ENCODE peak calls at places on chromosomes 16 and 17, in seven cellular contexts. One of them, this sample, is unnamed.

GRCh38 chr16:53714080-53715050 is 10.4 kb downstream of the FTO start:
- DNase-seq in tibial nerve: no peak
- DNase-seq in endodermal cell: no peak
- DNase-seq in ovary: no peak
- DNase-seq in breast epithelium: no peak
- DNase-seq in neuronal stem cell: no peak
- DNase-seq in left ventricle myocardium inferior: no peak
- DNase-seq in this sample: no peak

GRCh38 chr17:29709861-29710849 is 87.4 kb upstream of the CORO6 start:
- DNase-seq in tibial nerve: no peak
- DNase-seq in endodermal cell: no peak
- DNase-seq in ovary: no peak
- DNase-seq in breast epithelium: no peak
- DNase-seq in neuronal stem cell: no peak
- DNase-seq in left ventricle myocardium inferior: no peak
- DNase-seq in this sample: no peak

GRCh38 chr17:62854026-62854425 is 45.9 kb upstream of the MARCHF10 start:
- DNase-seq in tibial nerve: no peak
- DNase-seq in endodermal cell: no peak
- DNase-seq in ovary: no peak
- DNase-seq in breast epithelium: no peak
- DNase-seq in neuronal stem cell: no peak
- DNase-seq in left ventricle myocardium inferior: no peak
- DNase-seq in this sample: no peak

GRCh38 chr16:19980866-19981265 is 92.8 kb downstream of the GPR139 start:
- DNase-seq in tibial nerve: no peak
- DNase-seq in endodermal cell: peak; percentile 74
- DNase-seq in ovary: no peak
- DNase-seq in breast epithelium: no peak
- DNase-seq in neuronal stem cell: no peak
- DNase-seq in left ventricle myocardium inferior: no peak
- DNase-seq in this sample: no peak

GRCh38 chr17:43760254-43760852 is 1.8 kb upstream of the SOST start:
- DNase-seq in tibial nerve: peak; percentile 98
- DNase-seq in endodermal cell: peak; percentile 100
- DNase-seq in ovary: peak; percentile 93
- DNase-seq in breast epithelium: peak; percentile 93
- DNase-seq in neuronal stem cell: peak; percentile 93
- DNase-seq in left ventricle myocardium inferior: peak; percentile 92
- DNase-seq in this sample: peak; percentile 95

GRCh38 chr16:22348296-22348695 is 26.1 kb downstream of the CDR2 start:
- DNase-seq in tibial nerve: no peak
- DNase-seq in endodermal cell: no peak
- DNase-seq in ovary: no peak
- DNase-seq in breast epithelium: no peak
- DNase-seq in neuronal stem cell: no peak
- DNase-seq in left ventricle myocardium inferior: no peak
- DNase-seq in this sample: no peak

GRCh38 chr17:80468222-80468621 is 8.2 kb downstream of the NPTX1 start:
- DNase-seq in tibial nerve: no peak
- DNase-seq in endodermal cell: peak; percentile 92
- DNase-seq in ovary: no peak
- DNase-seq in breast epithelium: no peak
- DNase-seq in neuronal stem cell: no peak
- DNase-seq in left ventricle myocardium inferior: no peak
- DNase-seq in this sample: no peak

GRCh38 chr17:10785295-10785694 is 18.6 kb downstream of the TMEM238L start:
- DNase-seq in tibial nerve: no peak
- DNase-seq in endodermal cell: no peak
- DNase-seq in ovary: no peak
- DNase-seq in breast epithelium: no peak
- DNase-seq in neuronal stem cell: no peak
- DNase-seq in left ventricle myocardium inferior: no peak
- DNase-seq in this sample: no peak

GRCh38 chr17:68868708-68869107 is 86.5 kb downstream of the ABCA8 start:
- DNase-seq in tibial nerve: no peak
- DNase-seq in endodermal cell: no peak
- DNase-seq in ovary: no peak
- DNase-seq in breast epithelium: no peak
- DNase-seq in neuronal stem cell: no peak
- DNase-seq in left ventricle myocardium inferior: no peak
- DNase-seq in this sample: no peak

GRCh38 chr17:7354262-7354781 is 634 bp upstream of the TMEM95 start:
- DNase-seq in tibial nerve: no peak
- DNase-seq in endodermal cell: no peak
- DNase-seq in ovary: no peak
- DNase-seq in breast epithelium: no peak
- DNase-seq in neuronal stem cell: no peak
- DNase-seq in left ventricle myocardium inferior: no peak
- DNase-seq in this sample: no peak

GRCh38 chr17:281365-281999 is 71.1 kb downstream of the RPH3AL start:
- DNase-seq in tibial nerve: no peak
- DNase-seq in endodermal cell: no peak
- DNase-seq in ovary: peak; percentile 21
- DNase-seq in breast epithelium: peak; percentile 37
- DNase-seq in neuronal stem cell: no peak
- DNase-seq in left ventricle myocardium inferior: no peak
- DNase-seq in this sample: peak; percentile 5

GRCh38 chr16:58226790-58227189 is 28.9 kb upstream of the CSNK2A2 start:
- DNase-seq in tibial nerve: no peak
- DNase-seq in endodermal cell: no peak
- DNase-seq in ovary: no peak
- DNase-seq in breast epithelium: no peak
- DNase-seq in neuronal stem cell: no peak
- DNase-seq in left ventricle myocardium inferior: no peak
- DNase-seq in this sample: no peak

GRCh38 chr17:41511130-41511529 is 5.7 kb upstream of the KRT13 start:
- DNase-seq in tibial nerve: no peak
- DNase-seq in endodermal cell: peak; percentile 78
- DNase-seq in ovary: no peak
- DNase-seq in breast epithelium: no peak
- DNase-seq in neuronal stem cell: no peak
- DNase-seq in left ventricle myocardium inferior: no peak
- DNase-seq in this sample: no peak

GRCh38 chr17:41507315-41507880 is 2.0 kb upstream of the KRT13 start:
- DNase-seq in tibial nerve: no peak
- DNase-seq in endodermal cell: no peak
- DNase-seq in ovary: peak; percentile 50
- DNase-seq in breast epithelium: no peak
- DNase-seq in neuronal stem cell: no peak
- DNase-seq in left ventricle myocardium inferior: no peak
- DNase-seq in this sample: peak; percentile 21

GRCh38 chr17:41512789-41513547 is 5.7 kb downstream of the KRT15 start:
- DNase-seq in tibial nerve: no peak
- DNase-seq in endodermal cell: no peak
- DNase-seq in ovary: no peak
- DNase-seq in breast epithelium: no peak
- DNase-seq in neuronal stem cell: no peak
- DNase-seq in left ventricle myocardium inferior: no peak
- DNase-seq in this sample: no peak

GRCh38 chr17:41510251-41511065 is 5.0 kb upstream of the KRT13 start:
- DNase-seq in tibial nerve: no peak
- DNase-seq in endodermal cell: peak; percentile 82
- DNase-seq in ovary: no peak
- DNase-seq in breast epithelium: no peak
- DNase-seq in neuronal stem cell: no peak
- DNase-seq in left ventricle myocardium inferior: no peak
- DNase-seq in this sample: peak; percentile 2

DNA sequence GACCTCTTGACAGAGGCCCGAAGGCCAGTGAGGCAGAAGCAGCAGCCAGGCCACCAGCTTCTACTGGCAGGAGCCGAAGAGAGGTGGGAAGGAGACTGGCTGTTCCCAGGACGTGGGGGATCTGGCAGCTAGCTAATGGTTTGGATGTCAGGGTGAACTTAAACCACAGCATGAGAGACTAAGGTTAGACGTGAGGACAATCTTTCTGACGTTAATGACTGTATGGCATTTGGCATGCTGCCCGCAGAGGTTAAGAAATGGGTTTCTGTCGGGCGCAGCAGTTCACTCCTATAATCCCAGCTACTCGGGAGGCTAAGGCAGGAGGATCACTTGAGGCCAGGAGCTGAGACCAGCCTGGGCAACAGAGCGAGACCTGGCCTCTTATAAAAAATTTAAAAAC is 6.3 kb upstream of the KRT13 start:
- DNase-seq in tibial nerve: no peak
- DNase-seq in endodermal cell: no peak
- DNase-seq in ovary: no peak
- DNase-seq in breast epithelium: no peak
- DNase-seq in neuronal stem cell: no peak
- DNase-seq in left ventricle myocardium inferior: no peak
- DNase-seq in this sample: no peak
- H3K4me3 ChIP-seq in tibial nerve: no peak overlapping the region
- H3K4me3 ChIP-seq in endodermal cell: no peak overlapping the region
- H3K4me3 ChIP-seq in ovary: no peak overlapping the region
- H3K4me3 ChIP-seq in breast epithelium: no peak overlapping the region
- H3K4me3 ChIP-seq in neuronal stem cell: no peak overlapping the region
- H3K4me3 ChIP-seq in left ventricle myocardium inferior: no peak overlapping the region
- H3K4me3 ChIP-seq in this sample: no peak overlapping the region

GRCh38 chr16:2147378-2147777 is 1.0 kb upstream of the RAB26 start:
- DNase-seq in tibial nerve: no peak
- DNase-seq in endodermal cell: no peak
- DNase-seq in ovary: no peak
- DNase-seq in breast epithelium: no peak
- DNase-seq in neuronal stem cell: no peak
- DNase-seq in left ventricle myocardium inferior: no peak
- DNase-seq in this sample: no peak

GRCh38 chr16:2150418-2151187 is 2.2 kb downstream of the RAB26 start:
- DNase-seq in tibial nerve: no peak
- DNase-seq in endodermal cell: peak; percentile 90
- DNase-seq in ovary: no peak
- DNase-seq in breast epithelium: no peak
- DNase-seq in neuronal stem cell: no peak
- DNase-seq in left ventricle myocardium inferior: no peak
- DNase-seq in this sample: no peak

GRCh38 chr16:2149630-2150417 is 1.4 kb downstream of the RAB26 start:
- DNase-seq in tibial nerve: no peak
- DNase-seq in endodermal cell: peak; percentile 82
- DNase-seq in ovary: no peak
- DNase-seq in breast epithelium: no peak
- DNase-seq in neuronal stem cell: no peak
- DNase-seq in left ventricle myocardium inferior: no peak
- DNase-seq in this sample: peak; percentile 85

GRCh38 chr16:2147981-2148671 is at the start of gene RAB26:
- DNase-seq in tibial nerve: no peak
- DNase-seq in endodermal cell: peak; percentile 93
- DNase-seq in ovary: peak; percentile 81
- DNase-seq in breast epithelium: peak; percentile 94
- DNase-seq in neuronal stem cell: peak; percentile 70
- DNase-seq in left ventricle myocardium inferior: peak; percentile 83
- DNase-seq in this sample: peak; percentile 95

GRCh38 chr16:2148714-2149629 is 547 bp downstream of the RAB26 start:
- DNase-seq in tibial nerve: no peak
- DNase-seq in endodermal cell: peak; percentile 76
- DNase-seq in ovary: no peak
- DNase-seq in breast epithelium: no peak
- DNase-seq in neuronal stem cell: no peak
- DNase-seq in left ventricle myocardium inferior: no peak
- DNase-seq in this sample: peak; percentile 64
- H3K4me1 ChIP-seq in tibial nerve: peaks cover 55% of the 10 kb centered on the region
- H3K4me1 ChIP-seq in endodermal cell: peaks cover 23% of the 10 kb centered on the region
- H3K4me1 ChIP-seq in ovary: peaks cover 20% of the 10 kb centered on the region
- H3K4me1 ChIP-seq in breast epithelium: peaks cover 24% of the 10 kb centered on the region
- H3K4me1 ChIP-seq in neuronal stem cell: peaks cover 48% of the 10 kb centered on the region
- H3K4me1 ChIP-seq in left ventricle myocardium inferior: peaks cover 67% of the 10 kb centered on the region
- H3K4me1 ChIP-seq in this sample: peaks cover 23% of the 10 kb centered on the region

GRCh38 chr17:15265131-15265530 is at the start of gene PMP22:
- DNase-seq in tibial nerve: peak; percentile 68
- DNase-seq in endodermal cell: peak; percentile 58
- DNase-seq in ovary: no peak
- DNase-seq in breast epithelium: no peak
- DNase-seq in neuronal stem cell: no peak
- DNase-seq in left ventricle myocardium inferior: peak; percentile 46
- DNase-seq in this sample: peak; percentile 13
- H3K4me3 ChIP-seq in tibial nerve: peak within 1 kb of the TSS; percentile 65
- H3K4me3 ChIP-seq in endodermal cell: no peak within 1 kb of the TSS
- H3K4me3 ChIP-seq in ovary: peak within 1 kb of the TSS; percentile 12
- H3K4me3 ChIP-seq in breast epithelium: peak within 1 kb of the TSS; percentile 62
- H3K4me3 ChIP-seq in neuronal stem cell: no peak within 1 kb of the TSS
- H3K4me3 ChIP-seq in left ventricle myocardium inferior: peak within 1 kb of the TSS; percentile 90
- H3K4me3 ChIP-seq in this sample: peak within 1 kb of the TSS; percentile 1

DNA sequence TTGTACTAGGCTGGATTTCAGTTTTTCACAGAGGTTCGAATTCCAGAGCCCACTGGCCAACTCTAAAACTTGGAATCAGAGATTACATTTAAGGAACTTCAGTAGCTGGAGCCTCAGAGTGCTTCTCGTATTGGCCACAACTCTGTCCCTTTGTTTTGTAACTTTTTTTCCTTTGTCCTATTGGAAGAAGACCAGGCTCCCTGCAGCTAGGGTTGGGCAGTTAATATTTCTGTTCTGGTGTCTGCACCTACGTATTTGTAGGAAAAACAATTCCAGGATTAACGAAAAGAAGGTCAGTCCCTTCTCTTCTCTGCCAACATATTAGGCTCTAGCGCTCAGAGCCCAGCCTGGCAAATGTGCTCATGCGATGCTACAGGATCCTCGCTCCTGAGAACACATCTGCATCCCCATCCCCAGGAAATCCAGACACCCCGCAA is 1.9 kb downstream of the CDH11 start:
- DNase-seq in tibial nerve: peak; percentile 39
- DNase-seq in endodermal cell: peak; percentile 57
- DNase-seq in ovary: peak; percentile 63
- DNase-seq in breast epithelium: no peak
- DNase-seq in neuronal stem cell: peak; percentile 48
- DNase-seq in left ventricle myocardium inferior: no peak
- DNase-seq in this sample: no peak
- H3K4me1 ChIP-seq in tibial nerve: peaks cover 21% of the 10 kb centered on the region
- H3K4me1 ChIP-seq in endodermal cell: no peaks in the 10 kb centered on the region
- H3K4me1 ChIP-seq in ovary: peaks cover 3% of the 10 kb centered on the region
- H3K4me1 ChIP-seq in breast epithelium: peaks cover 3% of the 10 kb centered on the region
- H3K4me1 ChIP-seq in neuronal stem cell: peaks cover 8% of the 10 kb centered on the region
- H3K4me1 ChIP-seq in left ventricle myocardium inferior: peaks cover 43% of the 10 kb centered on the region
- H3K4me1 ChIP-seq in this sample: no peaks in the 10 kb centered on the region

GRCh38 chr17:21279198-21279535 is 5.3 kb upstream of the MAP2K3 start:
- DNase-seq in tibial nerve: no peak
- DNase-seq in endodermal cell: no peak
- DNase-seq in ovary: no peak
- DNase-seq in breast epithelium: no peak
- DNase-seq in neuronal stem cell: no peak
- DNase-seq in left ventricle myocardium inferior: no peak
- DNase-seq in this sample: no peak

GRCh38 chr17:21277332-21277731 is 7.2 kb upstream of the MAP2K3 start:
- DNase-seq in tibial nerve: no peak
- DNase-seq in endodermal cell: no peak
- DNase-seq in ovary: no peak
- DNase-seq in breast epithelium: no peak
- DNase-seq in neuronal stem cell: no peak
- DNase-seq in left ventricle myocardium inferior: no peak
- DNase-seq in this sample: no peak

GRCh38 chr17:21280081-21280518 is 4.4 kb upstream of the MAP2K3 start:
- DNase-seq in tibial nerve: peak; percentile 92
- DNase-seq in endodermal cell: peak; percentile 99
- DNase-seq in ovary: peak; percentile 90
- DNase-seq in breast epithelium: peak; percentile 89
- DNase-seq in neuronal stem cell: peak; percentile 72
- DNase-seq in left ventricle myocardium inferior: peak; percentile 84
- DNase-seq in this sample: peak; percentile 78

GRCh38 chr17:21278304-21279197 is 6.0 kb upstream of the MAP2K3 start:
- DNase-seq in tibial nerve: peak; percentile 47
- DNase-seq in endodermal cell: no peak
- DNase-seq in ovary: no peak
- DNase-seq in breast epithelium: no peak
- DNase-seq in neuronal stem cell: no peak
- DNase-seq in left ventricle myocardium inferior: peak; percentile 20
- DNase-seq in this sample: peak; percentile 49

GRCh38 chr17:21279582-21279981 is 4.9 kb upstream of the MAP2K3 start:
- DNase-seq in tibial nerve: no peak
- DNase-seq in endodermal cell: no peak
- DNase-seq in ovary: no peak
- DNase-seq in breast epithelium: no peak
- DNase-seq in neuronal stem cell: no peak
- DNase-seq in left ventricle myocardium inferior: no peak
- DNase-seq in this sample: peak; percentile 21
- H3K4me3 ChIP-seq in tibial nerve: no peak overlapping the region
- H3K4me3 ChIP-seq in endodermal cell: no peak overlapping the region
- H3K4me3 ChIP-seq in ovary: no peak overlapping the region
- H3K4me3 ChIP-seq in breast epithelium: no peak overlapping the region
- H3K4me3 ChIP-seq in neuronal stem cell: no peak overlapping the region
- H3K4me3 ChIP-seq in left ventricle myocardium inferior: no peak overlapping the region
- H3K4me3 ChIP-seq in this sample: no peak overlapping the region